ENCODE peak calls at places on chromosomes 13 and 19, in four cellular contexts. I is endodermal cell, L is heart right ventricle, C is cardiac fibroblast. X is an unnamed sample.

GRCh38 chr13:34886987-34887386 is 55.1 kb upstream of the NBEA start:
- DNase-seq in I (no peak), C (no peak), L (no peak), X (no peak)

GRCh38 chr19:653425-653824 is 9.6 kb downstream of the RNF126 start:
- DNase-seq in I (no peak), C (no peak), L (no peak), X (no peak)

GRCh38 chr13:99614465-99614885 is 113.2 kb downstream of the TM9SF2 start:
- DNase-seq in I (peak), C (peak), L (no peak), X (peak)

GRCh38 chr13:20128459-20128927 is 32.4 kb downstream of the GJA3 start:
- DNase-seq in C (no peak), I (peak), L (no peak), X (peak)

GRCh38 chr19:15260939-15261338 is 28.7 kb upstream of the EPHX3 start:
- DNase-seq in I (no peak), L (no peak), C (peak), X (no peak)

GRCh38 chr19:18292460-18292809 is 11.0 kb upstream of the JUND start:
- DNase-seq in L (no peak), C (no peak), I (peak), X (no peak)

GRCh38 chr13:98570929-98571372 is 6.0 kb downstream of the STK24 start:
- DNase-seq in C (no peak), I (no peak), L (no peak), X (peak)

GRCh38 chr13:19764237-19764636 is 18.5 kb downstream of the PSPC1 start:
- DNase-seq in C (no peak), I (no peak), L (no peak), X (no peak)

GRCh38 chr13:89163081-89163480 is 1491.9 kb downstream of the SLITRK5 start:
- DNase-seq in L (no peak), I (no peak), C (no peak), X (no peak)

GRCh38 chr19:4619668-4620294 is 19.5 kb upstream of the TNFAIP8L1 start:
- DNase-seq in L (no peak), C (no peak), I (no peak), X (no peak)

GRCh38 chr13:94329754-94330551 is 149.5 kb downstream of the DCT start:
- DNase-seq in I (no peak), L (no peak), C (peak), X (no peak)

GRCh38 chr19:30378701-30379100 is 6.5 kb downstream of the ZNF536 start:
- DNase-seq in C (no peak), L (no peak), I (no peak), X (no peak)

GRCh38 chr13:50154697-50155096 is 139.5 kb downstream of the KCNRG start:
- DNase-seq in I (no peak), L (no peak), C (no peak), X (no peak)

GRCh38 chr13:50158385-50159165 is 143.3 kb downstream of the KCNRG start:
- DNase-seq in L (no peak), I (no peak), C (no peak), X (peak)

GRCh38 chr13:50156140-50156539 is 140.9 kb downstream of the KCNRG start:
- DNase-seq in C (peak), L (no peak), I (no peak), X (no peak)

GRCh38 chr13:50153888-50154287 is 138.6 kb downstream of the KCNRG start:
- DNase-seq in C (no peak), I (no peak), L (no peak), X (no peak)

GRCh38 chr13:50156722-50157121 is 141.5 kb downstream of the KCNRG start:
- DNase-seq in C (peak), I (no peak), L (peak), X (no peak)
- H3K4me3 ChIP-seq in C (no peak), I (no peak), L (no peak), X (no peak)

GRCh38 chr19:23872282-23872919 is 42.3 kb upstream of the ZNF726 start:
- DNase-seq in C (no peak), I (no peak), L (no peak), X (no peak)
- TF ChIP-seq CTCF in C (no peak), I (no peak), L (no peak), X (no peak)

GRCh38 chr13:112771139-112771876 is 81.5 kb downstream of the ATP11A start:
- DNase-seq in I (no peak), C (no peak), L (no peak), X (no peak)
- H3K4me3 ChIP-seq in I (no peak), C (no peak), L (no peak), X (no peak)

DNA sequence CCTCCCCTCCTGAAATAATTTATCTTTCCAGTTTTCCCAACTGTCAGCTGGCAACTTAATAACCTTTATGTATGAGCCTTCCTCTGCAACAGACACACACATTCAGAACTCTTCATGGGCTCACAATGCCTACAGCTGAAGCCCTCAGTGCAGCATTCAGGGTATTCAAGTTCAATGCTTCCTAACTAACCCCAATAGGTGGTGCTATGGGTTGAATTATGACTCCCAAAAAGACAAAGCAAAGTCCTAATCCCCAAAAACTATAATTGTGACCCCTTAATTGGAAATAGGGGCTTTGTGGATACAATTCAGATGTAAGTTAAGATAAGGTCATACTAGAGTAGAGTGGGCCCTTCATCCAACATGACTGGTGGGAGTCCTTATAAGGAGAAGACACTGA is 202.2 kb downstream of the SUCLA2 start:
- DNase-seq in I (no peak), L (no peak), C (peak), X (peak)
- TF ChIP-seq CTCF in I (peak), L (peak), C (peak), X (peak)

DNA sequence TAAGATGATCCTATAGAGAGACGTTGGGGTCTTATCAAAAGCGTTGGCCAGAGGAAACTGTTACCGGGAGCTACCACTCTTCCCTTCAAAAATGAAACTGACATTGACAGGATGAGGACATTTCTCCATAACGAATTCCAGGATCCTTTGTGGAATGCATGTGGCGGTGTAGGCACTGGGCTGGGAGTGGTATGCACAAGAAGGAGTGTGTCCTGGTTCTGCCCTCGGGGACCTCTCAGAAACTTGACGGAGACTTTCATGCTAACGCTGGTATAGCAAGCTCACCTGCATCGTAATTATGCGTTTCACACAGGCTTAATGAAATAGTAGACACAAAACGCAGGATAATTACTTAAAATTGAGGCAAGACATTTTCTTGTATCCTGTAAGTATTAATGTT is 441.1 kb downstream of the FGF9 start:
- DNase-seq in I (no peak), L (no peak), C (no peak), X (no peak)
- H3K4me3 ChIP-seq in I (no peak), L (no peak), C (no peak), X (no peak)

DNA sequence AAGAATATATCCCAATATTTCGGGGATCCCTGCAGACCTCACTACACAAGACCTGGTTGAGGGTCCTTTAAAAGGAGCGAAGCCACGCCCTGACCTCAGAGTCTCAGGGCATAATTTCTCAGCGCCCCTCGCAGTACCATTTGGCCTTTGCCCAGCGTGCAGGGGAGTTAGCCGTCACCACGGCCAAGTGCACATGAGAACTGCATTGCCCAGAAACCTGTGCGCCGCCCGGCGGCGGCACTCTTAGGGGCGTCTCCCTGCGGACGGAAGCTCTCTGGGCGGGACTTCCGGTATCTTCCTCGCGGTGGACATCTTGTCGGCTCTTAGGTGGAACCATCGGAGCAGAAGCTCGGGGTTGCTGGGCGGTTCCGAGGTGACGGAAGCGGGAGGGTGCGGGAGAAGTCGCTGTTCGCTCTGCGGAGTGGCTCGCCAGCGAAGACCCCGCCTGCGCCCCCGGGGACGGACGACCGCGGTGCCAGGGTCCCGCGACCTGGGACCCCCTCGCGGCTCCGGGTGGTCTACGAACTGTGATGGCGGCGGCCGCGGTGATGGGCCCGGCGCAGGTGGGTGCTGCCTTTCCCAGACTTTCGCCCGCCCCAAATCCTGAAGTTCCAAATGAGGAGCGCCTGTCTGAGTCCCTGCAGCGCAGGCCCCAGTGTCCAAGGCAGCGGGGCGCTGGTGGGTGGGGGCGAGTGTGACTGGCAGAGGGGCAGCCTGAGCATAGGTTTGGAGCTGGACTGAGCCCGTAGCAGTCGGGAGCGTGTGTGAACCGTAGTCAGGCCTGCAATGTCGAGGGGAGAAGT is at the start of gene ZNF134:
- DNase-seq in C (peak), I (peak), L (peak), X (peak)
- TF ChIP-seq CTCF in C (peak), I (peak), L (peak), X (no peak)

DNA sequence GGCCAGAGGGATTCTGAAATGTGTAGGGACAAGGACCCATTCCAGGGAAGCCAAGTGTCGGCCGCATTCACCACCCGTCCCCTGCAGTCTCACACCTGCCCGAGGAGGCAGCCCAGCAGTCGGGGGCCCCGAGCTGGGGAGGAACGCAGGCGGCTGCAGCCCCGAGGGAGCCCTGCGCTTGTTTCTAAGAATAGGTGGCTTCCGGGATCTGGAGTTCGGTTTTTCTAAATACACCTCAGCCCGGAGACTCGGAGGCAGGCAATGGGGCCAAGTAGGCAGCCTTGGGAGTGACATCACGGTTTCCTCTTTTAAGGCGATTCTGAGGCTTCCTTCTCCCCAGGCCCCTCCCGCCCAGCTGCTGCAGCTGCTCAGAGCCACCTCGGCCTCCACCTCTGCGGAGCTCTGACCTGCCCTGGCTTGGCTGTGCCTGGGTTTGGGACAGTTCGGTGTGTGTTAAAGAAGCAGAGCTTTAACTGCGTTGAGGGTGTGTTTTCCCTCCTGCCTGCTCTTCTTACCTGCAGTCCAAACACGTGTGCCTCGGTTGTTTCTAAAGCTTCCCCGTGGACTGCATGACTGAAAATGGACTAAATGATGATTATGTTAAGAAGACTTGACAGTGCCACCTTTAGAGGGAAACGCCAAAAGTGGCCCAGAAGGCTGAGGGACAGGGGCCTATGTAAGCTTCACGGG is 80.5 kb downstream of the COL4A2 start:
- DNase-seq in I (peak), C (peak), L (peak), X (peak)
- H3K4me3 ChIP-seq in I (no peak), C (no peak), L (no peak), X (no peak)

GRCh38 chr19:40502647-40503046 is 35.8 kb downstream of the SPTBN4 start:
- DNase-seq in I (peak), C (peak), L (no peak), X (no peak)
- TF ChIP-seq CTCF in I (peak), C (peak), L (no peak), X (no peak)

GRCh38 chr19:52997975-52998374 is 15.7 kb upstream of the ERVV-1 start:
- DNase-seq in C (no peak), L (no peak), I (no peak), X (no peak)
- H3K4me3 ChIP-seq in C (no peak), L (no peak), I (no peak), X (no peak)